ENCODE peak calls at places on chromosomes 11 and 22, in eight cellular contexts. J is Panc1; Y is right lobe of liver; T is upper lobe of left lung; O is foreskin keratinocyte; S is left lung; P is activated CD8-positive, alpha-beta T cell treated with anti-CD3 and anti-CD28 coated beads for 36 hours; V is heart right ventricle. G is an unnamed sample.

GRCh38 chr11:14539867-14540475 is 19.8 kb upstream of the PSMA1 start:
- ATAC-seq in P (peak; percentile 50), V (peak; percentile 47), S (peak; percentile 22), Y (peak; percentile 69), J (peak; percentile 72), O (no peak), T (no peak), G (peak; percentile 26)

GRCh38 chr11:122671270-122671906 is 15.9 kb downstream of the UBASH3B start:
- ATAC-seq in S (no peak), V (peak; percentile 61), Y (no peak), J (no peak), P (no peak), T (peak; percentile 5), O (no peak), G (no peak)

GRCh38 chr11:33292306-33292705 is 35.1 kb downstream of the HIPK3 start:
- ATAC-seq in S (no peak), P (no peak), T (no peak), J (no peak), V (no peak), Y (no peak), O (no peak), G (no peak)

GRCh38 chr11:118785362-118785761 is 5.6 kb downstream of the DDX6 start:
- ATAC-seq in Y (no peak), T (no peak), P (no peak), V (no peak), J (no peak), O (no peak), S (no peak), G (no peak)

GRCh38 chr11:115421338-115422012 is 82.7 kb downstream of the CADM1 start:
- ATAC-seq in P (no peak), O (peak; percentile 54), T (no peak), J (no peak), S (peak; percentile 59), V (no peak), Y (no peak), G (no peak)

GRCh38 chr11:60855726-60856633 is at the start of gene PTGDR2:
- ATAC-seq in O (no peak), T (no peak), J (no peak), Y (no peak), P (no peak), V (no peak), S (no peak), G (no peak)

GRCh38 chr11:69172674-69173073 is 16.9 kb downstream of the SMIM38 start:
- ATAC-seq in J (peak; percentile 51), P (peak; percentile 78), T (no peak), S (peak; percentile 34), Y (no peak), O (no peak), V (no peak), G (no peak)

GRCh38 chr11:125918140-125918840 is 14.0 kb downstream of the DDX25 start:
- ATAC-seq in V (no peak), J (no peak), O (no peak), T (no peak), Y (no peak), S (no peak), P (no peak), G (no peak)

GRCh38 chr11:119041821-119042514 is 11.3 kb upstream of the SLC37A4 start:
- ATAC-seq in S (no peak), V (no peak), T (no peak), P (peak; percentile 74), Y (no peak), J (no peak), O (no peak), G (no peak)

GRCh38 chr22:25880524-25880923 is 138.5 kb downstream of the MYO18B start:
- ATAC-seq in S (no peak), J (no peak), Y (no peak), O (no peak), T (no peak), V (no peak), P (no peak), G (no peak)
- TF ChIP-seq CTCF in S (no peak), J (peak; percentile 19), Y (no peak), O (no peak), T (no peak), V (no peak), P (no peak), G (no peak)

GRCh38 chr22:41598891-41599635 is 9.4 kb upstream of the PMM1 start:
- ATAC-seq in Y (no peak), J (no peak), T (no peak), O (peak; percentile 27), P (no peak), S (no peak), V (no peak), G (no peak)

GRCh38 chr22:41596776-41597634 is 7.4 kb upstream of the PMM1 start:
- ATAC-seq in T (peak; percentile 87), Y (peak; percentile 93), O (peak; percentile 49), V (peak; percentile 88), S (peak; percentile 99), P (peak; percentile 82), J (peak; percentile 89), G (peak; percentile 75)

GRCh38 chr22:41595703-41596102 is 6.1 kb upstream of the PMM1 start:
- ATAC-seq in V (no peak), Y (no peak), P (no peak), J (no peak), S (no peak), T (no peak), O (no peak), G (no peak)

GRCh38 chr22:41598081-41598480 is 8.4 kb upstream of the PMM1 start:
- ATAC-seq in S (peak; percentile 19), P (no peak), J (peak; percentile 42), T (no peak), V (no peak), O (peak; percentile 85), Y (no peak), G (no peak)

GRCh38 chr22:41597635-41597953 is 8.0 kb upstream of the PMM1 start:
- ATAC-seq in S (no peak), O (no peak), T (no peak), V (no peak), Y (no peak), P (no peak), J (peak; percentile 9), G (no peak)
- TF ChIP-seq CTCF in S (no peak), O (no peak), T (no peak), V (no peak), Y (no peak), P (no peak), J (peak; percentile 53), G (no peak)

GRCh38 chr22:38014083-38014482 is 29.7 kb upstream of the SOX10 start:
- ATAC-seq in T (no peak), V (no peak), O (no peak), P (no peak), Y (no peak), S (no peak), J (no peak), G (no peak)
- TF ChIP-seq CTCF in T (no peak), V (no peak), O (no peak), P (no peak), Y (no peak), S (no peak), J (no peak), G (no peak)

GRCh38 chr11:75497788-75498404 is 27.8 kb downstream of the GDPD5 start:
- ATAC-seq in S (no peak), J (no peak), P (peak; percentile 72), Y (no peak), V (no peak), T (no peak), O (no peak), G (no peak)

GRCh38 chr11:75499423-75500305 is 26.1 kb downstream of the GDPD5 start:
- ATAC-seq in T (peak; percentile 93), V (peak; percentile 65), O (peak; percentile 49), Y (peak; percentile 9), P (no peak), S (peak; percentile 67), J (no peak), G (peak; percentile 90)

GRCh38 chr11:75492181-75492820 is 33.4 kb downstream of the GDPD5 start:
- ATAC-seq in Y (peak; percentile 41), S (no peak), J (no peak), T (no peak), P (peak; percentile 99), V (no peak), O (peak; percentile 72), G (no peak)

GRCh38 chr11:75498556-75499255 is 27.0 kb downstream of the GDPD5 start:
- ATAC-seq in O (no peak), P (no peak), T (no peak), J (no peak), Y (no peak), V (no peak), S (no peak), G (no peak)

GRCh38 chr11:75495749-75496641 is 29.7 kb downstream of the GDPD5 start:
- ATAC-seq in O (no peak), T (no peak), S (no peak), J (peak; percentile 67), V (no peak), P (no peak), Y (peak; percentile 36), G (no peak)
- TF ChIP-seq CTCF in O (no peak), T (no peak), S (no peak), J (no peak), V (no peak), P (no peak), Y (no peak), G (no peak)

DNA sequence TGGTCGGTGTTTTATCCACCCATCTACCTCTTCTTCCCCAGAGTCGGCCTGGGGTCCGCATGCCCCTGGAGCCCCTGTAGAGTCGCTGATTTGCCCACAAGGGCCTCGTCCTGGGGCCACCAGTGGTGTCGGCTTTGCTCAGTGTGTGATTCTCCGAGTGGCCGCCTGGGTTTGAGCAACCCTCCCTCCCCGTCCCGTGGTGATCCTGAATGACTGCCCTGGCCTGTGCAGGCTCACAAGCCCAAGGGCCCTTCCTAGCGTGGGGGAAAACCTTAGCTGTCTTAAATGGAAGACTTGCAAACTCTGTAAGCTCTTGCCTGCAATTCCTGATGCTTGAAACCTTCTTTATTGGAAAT is 128.3 kb downstream of the OSBP2 start:
- ATAC-seq in O (no peak), J (peak; percentile 86), P (no peak), V (no peak), Y (peak; percentile 47), S (no peak), T (no peak), G (no peak)
- TF ChIP-seq CTCF in O (no peak), J (no peak), P (no peak), V (no peak), Y (no peak), S (no peak), T (no peak), G (no peak)

GRCh38 chr22:38724176-38724575 is 18.4 kb downstream of the GTPBP1 start:
- ATAC-seq in S (no peak), O (no peak), Y (no peak), P (no peak), T (no peak), V (no peak), J (no peak), G (no peak)
- TF ChIP-seq CTCF in S (no peak), O (no peak), Y (no peak), P (no peak), T (no peak), V (no peak), J (no peak), G (no peak)

GRCh38 chr11:120182790-120183491 is 27.9 kb upstream of the OAF start:
- ATAC-seq in P (no peak), T (no peak), Y (peak; percentile 67), S (peak; percentile 64), O (no peak), V (no peak), J (peak; percentile 78), G (no peak)
- TF ChIP-seq CTCF in P (no peak), T (no peak), Y (peak; percentile 43), S (peak; percentile 18), O (peak; percentile 60), V (peak; percentile 50), J (peak; percentile 80), G (peak; percentile 34)